ENCODE peak calls at places on chromosomes 1 and 21, in five cellular contexts. One of them, this sample, is unnamed.

GRCh38 chr1:20739225-20739624 is 6.7 kb upstream of the SH2D5 start:
- DNase-seq in PC-9: no peak
- DNase-seq in tibial artery: no peak
- DNase-seq in foreskin fibroblast: peak
- DNase-seq in fibroblast of pulmonary artery: peak
- DNase-seq in this sample: peak

GRCh38 chr1:20143734-20144565 is 4.8 kb downstream of the PLA2G2F start:
- DNase-seq in PC-9: no peak
- DNase-seq in tibial artery: no peak
- DNase-seq in foreskin fibroblast: no peak
- DNase-seq in fibroblast of pulmonary artery: no peak
- DNase-seq in this sample: no peak

GRCh38 chr1:79006564-79006963 is at the start of gene ADGRL4:
- DNase-seq in PC-9: no peak
- DNase-seq in tibial artery: peak
- DNase-seq in foreskin fibroblast: peak
- DNase-seq in fibroblast of pulmonary artery: peak
- DNase-seq in this sample: peak

GRCh38 chr1:38760562-38760961 is 99.0 kb downstream of the RRAGC start:
- DNase-seq in PC-9: no peak
- DNase-seq in tibial artery: no peak
- DNase-seq in foreskin fibroblast: no peak
- DNase-seq in fibroblast of pulmonary artery: no peak
- DNase-seq in this sample: no peak

GRCh38 chr1:234890694-234891093 is 237.9 kb downstream of the TOMM20 start:
- DNase-seq in PC-9: no peak
- DNase-seq in tibial artery: no peak
- DNase-seq in foreskin fibroblast: no peak
- DNase-seq in fibroblast of pulmonary artery: no peak
- DNase-seq in this sample: no peak

GRCh38 chr1:218643281-218643680 is 298.1 kb downstream of the TGFB2 start:
- DNase-seq in PC-9: no peak
- DNase-seq in tibial artery: no peak
- DNase-seq in foreskin fibroblast: no peak
- DNase-seq in fibroblast of pulmonary artery: no peak
- DNase-seq in this sample: no peak

GRCh38 chr1:19454265-19455198 is 30.8 kb downstream of the CAPZB start:
- DNase-seq in PC-9: no peak
- DNase-seq in tibial artery: no peak
- DNase-seq in foreskin fibroblast: peak
- DNase-seq in fibroblast of pulmonary artery: no peak
- DNase-seq in this sample: no peak

GRCh38 chr21:34074283-34075098 is 1.1 kb downstream of the MRPS6 start:
- DNase-seq in PC-9: no peak
- DNase-seq in tibial artery: no peak
- DNase-seq in foreskin fibroblast: no peak
- DNase-seq in fibroblast of pulmonary artery: peak
- DNase-seq in this sample: no peak

GRCh38 chr1:236522937-236523703 is 662 bp upstream of the LGALS8 start:
- DNase-seq in PC-9: no peak
- DNase-seq in tibial artery: peak
- DNase-seq in foreskin fibroblast: peak
- DNase-seq in fibroblast of pulmonary artery: no peak
- DNase-seq in this sample: no peak

GRCh38 chr1:109845658-109846057 is 65.0 kb upstream of the CSF1 start:
- DNase-seq in PC-9: no peak
- DNase-seq in tibial artery: no peak
- DNase-seq in foreskin fibroblast: no peak
- DNase-seq in fibroblast of pulmonary artery: no peak
- DNase-seq in this sample: no peak

GRCh38 chr1:110620250-110620615 is 14.1 kb upstream of the KCNA2 start:
- DNase-seq in PC-9: no peak
- DNase-seq in tibial artery: no peak
- DNase-seq in foreskin fibroblast: no peak
- DNase-seq in fibroblast of pulmonary artery: no peak
- DNase-seq in this sample: no peak

GRCh38 chr21:44482581-44483287 is 27.4 kb downstream of the LRRC3 start:
- DNase-seq in PC-9: no peak
- DNase-seq in tibial artery: no peak
- DNase-seq in foreskin fibroblast: no peak
- DNase-seq in fibroblast of pulmonary artery: no peak
- DNase-seq in this sample: no peak

GRCh38 chr1:235136111-235136510 is 7.5 kb upstream of the TOMM20 start:
- DNase-seq in PC-9: no peak
- DNase-seq in tibial artery: no peak
- DNase-seq in foreskin fibroblast: no peak
- DNase-seq in fibroblast of pulmonary artery: no peak
- DNase-seq in this sample: peak

GRCh38 chr21:16535100-16535418 is 805.3 kb downstream of the USP25 start:
- DNase-seq in PC-9: peak
- DNase-seq in tibial artery: peak
- DNase-seq in foreskin fibroblast: peak
- DNase-seq in fibroblast of pulmonary artery: peak
- DNase-seq in this sample: peak

GRCh38 chr1:161185732-161186311 is 8.5 kb upstream of the B4GALT3 start:
- DNase-seq in PC-9: no peak
- DNase-seq in tibial artery: peak
- DNase-seq in foreskin fibroblast: no peak
- DNase-seq in fibroblast of pulmonary artery: no peak
- DNase-seq in this sample: no peak

GRCh38 chr21:44749759-44750674 is 38.6 kb upstream of the TSPEAR start:
- DNase-seq in PC-9: no peak
- DNase-seq in tibial artery: peak
- DNase-seq in foreskin fibroblast: no peak
- DNase-seq in fibroblast of pulmonary artery: no peak
- DNase-seq in this sample: no peak

GRCh38 chr1:204744102-204744501 is 58.6 kb upstream of the LRRN2 start:
- DNase-seq in PC-9: no peak
- DNase-seq in tibial artery: no peak
- DNase-seq in foreskin fibroblast: no peak
- DNase-seq in fibroblast of pulmonary artery: no peak
- DNase-seq in this sample: no peak

DNA sequence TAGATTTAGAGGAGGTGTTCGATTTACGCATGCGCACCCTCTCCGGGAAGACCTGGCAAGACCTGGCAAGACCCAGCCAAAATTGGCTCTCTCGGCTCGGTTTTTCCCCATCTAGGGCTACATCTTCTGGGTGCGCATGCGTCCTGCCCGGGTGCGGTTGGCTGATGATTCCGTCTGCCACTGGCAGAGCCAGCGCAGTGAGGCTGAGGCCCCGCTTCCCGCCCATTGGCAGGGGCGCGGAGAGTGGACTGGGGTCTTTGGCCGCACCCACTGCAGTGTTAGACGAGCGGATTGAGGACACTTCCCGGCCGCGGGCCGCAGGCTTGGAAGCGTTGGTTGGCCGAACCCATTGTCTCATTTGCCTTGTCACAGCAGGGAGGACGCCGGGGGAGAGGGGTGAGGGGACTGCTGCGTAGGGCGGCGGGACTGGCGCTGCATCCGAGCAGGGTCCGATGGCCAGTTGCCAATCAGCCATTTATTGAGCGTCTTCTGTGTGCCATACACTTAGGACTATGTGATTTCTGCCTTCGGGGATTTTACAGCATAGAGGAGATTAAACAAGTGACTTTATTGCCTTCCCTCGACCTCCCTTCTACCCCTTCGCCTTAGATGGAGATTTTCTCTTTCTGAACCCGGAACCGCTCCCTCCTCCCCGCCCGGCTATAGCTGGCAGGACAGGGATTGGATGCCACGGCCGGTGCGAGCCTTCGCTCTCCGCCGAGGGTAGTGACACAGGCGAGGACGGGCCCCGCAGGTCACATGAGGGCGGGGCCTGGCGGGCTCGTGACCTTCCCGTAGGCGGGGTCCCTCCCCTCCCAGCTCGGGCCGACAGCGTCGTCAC is 43.7 kb downstream of the MEF2D start:
- DNase-seq in PC-9: peak
- DNase-seq in tibial artery: peak
- DNase-seq in foreskin fibroblast: peak
- DNase-seq in fibroblast of pulmonary artery: peak
- DNase-seq in this sample: peak
- TF ChIP-seq CTCF in PC-9: no peak
- TF ChIP-seq CTCF in tibial artery: no peak
- TF ChIP-seq CTCF in foreskin fibroblast: no peak
- TF ChIP-seq CTCF in fibroblast of pulmonary artery: no peak
- TF ChIP-seq CTCF in this sample: no peak

GRCh38 chr1:55962472-55962871 is 616.9 kb downstream of the PLPP3 start:
- DNase-seq in PC-9: no peak
- DNase-seq in tibial artery: no peak
- DNase-seq in foreskin fibroblast: no peak
- DNase-seq in fibroblast of pulmonary artery: no peak
- DNase-seq in this sample: no peak

GRCh38 chr1:55970711-55971110 is 608.7 kb downstream of the PLPP3 start:
- DNase-seq in PC-9: no peak
- DNase-seq in tibial artery: no peak
- DNase-seq in foreskin fibroblast: peak
- DNase-seq in fibroblast of pulmonary artery: peak
- DNase-seq in this sample: peak

GRCh38 chr1:55969322-55969721 is 610.0 kb downstream of the PLPP3 start:
- DNase-seq in PC-9: no peak
- DNase-seq in tibial artery: no peak
- DNase-seq in foreskin fibroblast: no peak
- DNase-seq in fibroblast of pulmonary artery: no peak
- DNase-seq in this sample: no peak

DNA sequence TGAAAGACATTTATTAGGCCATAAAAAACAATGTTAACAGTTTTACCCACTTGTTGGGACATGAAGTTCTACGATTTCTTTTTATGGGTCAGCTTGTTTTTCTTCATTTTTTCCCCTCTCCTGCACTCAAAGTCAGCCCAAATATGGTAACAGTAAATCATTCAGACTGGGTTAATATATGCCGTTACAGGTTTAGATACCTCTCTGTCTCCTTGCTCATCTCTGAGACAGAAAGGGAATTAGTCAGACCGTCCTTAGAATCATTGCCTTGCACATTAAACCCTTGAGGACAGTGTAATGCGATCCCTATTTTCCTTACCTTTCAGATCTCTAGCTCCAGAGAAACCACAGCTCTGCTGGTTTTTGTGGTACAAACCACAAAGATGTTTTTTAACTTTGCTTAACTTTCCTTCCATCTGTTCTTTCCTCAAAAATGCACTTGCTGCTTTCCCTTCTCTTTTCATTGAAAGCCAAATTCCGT is 613.3 kb downstream of the PLPP3 start:
- DNase-seq in PC-9: no peak
- DNase-seq in tibial artery: no peak
- DNase-seq in foreskin fibroblast: peak
- DNase-seq in fibroblast of pulmonary artery: no peak
- DNase-seq in this sample: peak
- TF ChIP-seq CTCF in PC-9: no peak
- TF ChIP-seq CTCF in tibial artery: no peak
- TF ChIP-seq CTCF in foreskin fibroblast: no peak
- TF ChIP-seq CTCF in fibroblast of pulmonary artery: no peak
- TF ChIP-seq CTCF in this sample: no peak

GRCh38 chr1:18322353-18323032 is 158.2 kb upstream of the KLHDC7A start:
- DNase-seq in PC-9: no peak
- DNase-seq in tibial artery: no peak
- DNase-seq in foreskin fibroblast: no peak
- DNase-seq in fibroblast of pulmonary artery: no peak
- DNase-seq in this sample: no peak

GRCh38 chr1:18323259-18323658 is 157.5 kb upstream of the KLHDC7A start:
- DNase-seq in PC-9: no peak
- DNase-seq in tibial artery: no peak
- DNase-seq in foreskin fibroblast: no peak
- DNase-seq in fibroblast of pulmonary artery: no peak
- DNase-seq in this sample: no peak

GRCh38 chr1:18326171-18326950 is 154.4 kb upstream of the KLHDC7A start:
- DNase-seq in PC-9: no peak
- DNase-seq in tibial artery: no peak
- DNase-seq in foreskin fibroblast: no peak
- DNase-seq in fibroblast of pulmonary artery: no peak
- DNase-seq in this sample: no peak

GRCh38 chr1:18325151-18325550 is 155.6 kb upstream of the KLHDC7A start:
- DNase-seq in PC-9: no peak
- DNase-seq in tibial artery: no peak
- DNase-seq in foreskin fibroblast: no peak
- DNase-seq in fibroblast of pulmonary artery: no peak
- DNase-seq in this sample: no peak

GRCh38 chr1:18324246-18324645 is 156.5 kb upstream of the KLHDC7A start:
- DNase-seq in PC-9: no peak
- DNase-seq in tibial artery: no peak
- DNase-seq in foreskin fibroblast: no peak
- DNase-seq in fibroblast of pulmonary artery: no peak
- DNase-seq in this sample: no peak
- TF ChIP-seq CTCF in PC-9: peak
- TF ChIP-seq CTCF in tibial artery: no peak
- TF ChIP-seq CTCF in foreskin fibroblast: no peak
- TF ChIP-seq CTCF in fibroblast of pulmonary artery: no peak
- TF ChIP-seq CTCF in this sample: no peak

DNA sequence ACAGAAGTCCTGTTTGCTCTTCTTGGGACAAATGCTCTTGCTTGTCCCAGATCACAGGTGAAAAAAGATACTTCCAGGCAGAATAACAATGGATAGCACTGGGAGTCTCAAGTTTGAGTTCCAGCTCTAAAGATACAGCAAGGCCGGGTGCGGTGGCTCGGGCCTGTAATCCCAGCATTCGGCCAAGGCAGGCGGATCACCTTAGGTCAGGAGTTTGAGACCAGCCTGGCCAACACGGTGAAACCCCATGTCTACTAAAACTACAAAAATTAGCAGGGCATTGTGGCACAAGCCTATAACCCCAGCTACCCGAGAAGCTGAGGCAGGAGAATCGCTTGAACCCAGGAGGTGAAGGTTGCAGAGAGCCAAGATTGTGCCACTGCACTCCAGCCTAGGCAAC is 337.6 kb downstream of the SMYD3 start:
- DNase-seq in PC-9: no peak
- DNase-seq in tibial artery: no peak
- DNase-seq in foreskin fibroblast: no peak
- DNase-seq in fibroblast of pulmonary artery: no peak
- DNase-seq in this sample: no peak
- TF ChIP-seq CTCF in PC-9: no peak
- TF ChIP-seq CTCF in tibial artery: no peak
- TF ChIP-seq CTCF in foreskin fibroblast: no peak
- TF ChIP-seq CTCF in fibroblast of pulmonary artery: no peak
- TF ChIP-seq CTCF in this sample: no peak

This sample was measured in choroid plexus epithelial cell.